ENCODE peak calls at places on chromosomes 1 and 21, in four cellular contexts. R is endothelial cell of umbilical vein, W is Caki2, Y is Ammon's horn. I is an unnamed sample.

GRCh38 chr21:46667735-46668380 is 32.4 kb downstream of the PRMT2 start:
- DNase-seq in R (peak), W (no peak), Y (no peak), I (no peak)

GRCh38 chr1:209670441-209671082 is 4.7 kb upstream of the G0S2 start:
- DNase-seq in R (no peak), W (no peak), Y (no peak), I (no peak)

GRCh38 chr1:100631015-100631521 is 88.5 kb upstream of the VCAM1 start:
- DNase-seq in R (peak), W (peak), Y (no peak), I (no peak)

GRCh38 chr1:48203287-48203900 is 19.1 kb upstream of the SLC5A9 start:
- DNase-seq in R (peak), W (peak), Y (peak), I (peak)

GRCh38 chr1:226604846-226605572 is 56.4 kb downstream of the STUM start:
- DNase-seq in R (no peak), W (no peak), Y (no peak), I (no peak)

GRCh38 chr21:43930074-43930847 is 65.2 kb downstream of the AGPAT3 start:
- DNase-seq in R (no peak), W (no peak), Y (no peak), I (no peak)

GRCh38 chr1:35298464-35298863 is 30.0 kb downstream of the ZMYM4 start:
- DNase-seq in R (peak), W (peak), Y (peak), I (peak)

GRCh38 chr1:29176567-29176966 is 5.1 kb downstream of the SRSF4 start:
- DNase-seq in R (no peak), W (no peak), Y (no peak), I (no peak)

GRCh38 chr1:207933205-207933800 is 22.4 kb upstream of the CD34 start:
- DNase-seq in R (no peak), W (no peak), Y (no peak), I (no peak)

GRCh38 chr1:89042491-89042890 is 19.8 kb upstream of the GBP3 start:
- DNase-seq in R (no peak), W (no peak), Y (no peak), I (no peak)

GRCh38 chr1:42939216-42939615 is 19.5 kb downstream of the SLC2A1 start:
- DNase-seq in R (no peak), W (no peak), Y (no peak), I (no peak)

GRCh38 chr1:169207825-169208520 is 101.5 kb downstream of the ATP1B1 start:
- DNase-seq in R (peak), W (no peak), Y (no peak), I (no peak)

GRCh38 chr1:30571380-30571779 is 152.0 kb downstream of the MATN1 start:
- DNase-seq in R (no peak), W (no peak), Y (no peak), I (no peak)

GRCh38 chr21:42455196-42455595 is 40.8 kb downstream of the RSPH1 start:
- DNase-seq in R (no peak), W (no peak), Y (no peak), I (no peak)